ENCODE peak calls at places on chromosomes 2 and 18, in four cellular contexts. D, F, S and P are unnamed samples.

GRCh38 chr2:78979380-78980238 is 45.9 kb upstream of the REG3G start:
- DNase-seq in D (no peak), F (peak; percentile 53), S (peak; percentile 42), P (peak; percentile 61)

GRCh38 chr2:45031028-45031427 is 21.8 kb upstream of the SIX2 start:
- DNase-seq in D (no peak), F (no peak), S (no peak), P (no peak)

GRCh38 chr2:219547621-219548020 is 3.8 kb downstream of the TMEM198 start:
- DNase-seq in D (no peak), F (no peak), S (no peak), P (no peak)

GRCh38 chr18:36756262-36756661 is 72.5 kb downstream of the TPGS2 start:
- DNase-seq in D (no peak), F (no peak), S (no peak), P (no peak)

GRCh38 chr2:234771985-234772774 is 179.6 kb upstream of the SH3BP4 start:
- DNase-seq in D (no peak), F (no peak), S (no peak), P (no peak)

GRCh38 chr2:134195341-134195740 is 58.5 kb upstream of the MGAT5 start:
- DNase-seq in D (no peak), F (no peak), S (peak; percentile 46), P (no peak)

GRCh38 chr2:19885791-19886190 is 16.0 kb downstream of the TTC32 start:
- DNase-seq in D (no peak), F (no peak), S (no peak), P (no peak)

GRCh38 chr18:3037423-3037915 is 24.5 kb upstream of the LPIN2 start:
- DNase-seq in D (peak; percentile 77), F (peak; percentile 98), S (peak; percentile 73), P (no peak)

GRCh38 chr2:216693414-216694100 is 1.8 kb downstream of the IGFBP5 start:
- DNase-seq in D (no peak), F (no peak), S (no peak), P (no peak)

GRCh38 chr2:89821455-89821945 is 1130.0 kb downstream of the RPIA start:
- DNase-seq in D (no peak), F (no peak), S (no peak), P (no peak)

GRCh38 chr2:48946444-48947048 is 191.0 kb upstream of the LHCGR start:
- DNase-seq in D (peak; percentile 20), F (peak; percentile 62), S (peak; percentile 62), P (peak; percentile 61)

GRCh38 chr2:10448646-10449480 is 736 bp upstream of the ODC1 start:
- DNase-seq in D (peak; percentile 65), F (peak; percentile 90), S (peak; percentile 40), P (peak; percentile 23)

GRCh38 chr2:237383991-237384671 is 29.8 kb downstream of the COL6A3 start:
- DNase-seq in D (no peak), F (no peak), S (no peak), P (no peak)

GRCh38 chr2:157874997-157875719 is 972 bp downstream of the ACVR1 start:
- DNase-seq in D (no peak), F (no peak), S (peak; percentile 45), P (peak; percentile 9)

GRCh38 chr2:24454258-24454657 is 36.8 kb upstream of the NCOA1 start:
- DNase-seq in D (no peak), F (no peak), S (no peak), P (no peak)

GRCh38 chr2:11610624-11611242 is 59.3 kb downstream of the NTSR2 start:
- DNase-seq in D (no peak), F (no peak), S (no peak), P (no peak)

GRCh38 chr18:68083131-68083530 is 566.6 kb upstream of the DSEL start:
- DNase-seq in D (no peak), F (no peak), S (no peak), P (no peak)

GRCh38 chr18:27956001-27956400 is 220.9 kb downstream of the CDH2 start:
- DNase-seq in D (no peak), F (no peak), S (no peak), P (no peak)

GRCh38 chr18:23331091-23331920 is 121.8 kb upstream of the RIOK3 start:
- DNase-seq in D (no peak), F (no peak), S (no peak), P (no peak)

GRCh38 chr2:157055660-157056199 is 201.8 kb upstream of the GALNT5 start:
- DNase-seq in D (no peak), F (peak; percentile 27), S (peak; percentile 9), P (peak; percentile 5)

GRCh38 chr2:240129311-240129710 is 6.8 kb downstream of the COPS9 start:
- DNase-seq in D (no peak), F (no peak), S (no peak), P (no peak)

GRCh38 chr2:85737481-85737880 is 16.3 kb upstream of the ATOH8 start:
- DNase-seq in D (no peak), F (peak; percentile 63), S (no peak), P (no peak)

GRCh38 chr2:162795312-162795711 is 43.3 kb downstream of the KCNH7 start:
- DNase-seq in D (no peak), F (peak; percentile 27), S (no peak), P (no peak)

GRCh38 chr2:211649331-211649730 is 889.3 kb downstream of the ERBB4 start:
- DNase-seq in D (no peak), F (no peak), S (no peak), P (no peak)

GRCh38 chr2:46010925-46011490 is 286.2 kb upstream of the EPAS1 start:
- DNase-seq in D (no peak), F (peak; percentile 47), S (peak; percentile 49), P (peak; percentile 23)

GRCh38 chr18:63264871-63265270 is 54.7 kb downstream of the BCL2 start:
- DNase-seq in D (no peak), F (no peak), S (no peak), P (no peak)

GRCh38 chr18:32549248-32549842 is 78.7 kb upstream of the GAREM1 start:
- DNase-seq in D (no peak), F (peak; percentile 39), S (peak; percentile 42), P (peak; percentile 87)
- TF ChIP-seq TARDBP in D (no peak), F (no peak), S (no peak), P (no peak)

GRCh38 chr2:218421027-218421426 is 2.1 kb downstream of the VIL1 start:
- DNase-seq in D (no peak), F (no peak), S (no peak), P (no peak)
- TF ChIP-seq FOXK2 in D (no peak), F (no peak), S (no peak), P (no peak)

GRCh38 chr2:68548396-68548795 is 81.0 kb downstream of the APLF start:
- DNase-seq in D (no peak), F (no peak), S (no peak), P (no peak)
- TF ChIP-seq BHLHE40 in D (no peak), F (no peak), S (no peak), P (no peak)

GRCh38 chr2:15939556-15939853 is 845 bp upstream of the MYCN start:
- DNase-seq in D (no peak), F (no peak), S (peak; percentile 67), P (peak; percentile 67)
- TF ChIP-seq TARDBP in D (no peak), F (no peak), S (no peak), P (no peak)

GRCh38 chr18:25350561-25351201 is 1.3 kb downstream of the ZNF521 start:
- DNase-seq in D (no peak), F (no peak), S (no peak), P (peak; percentile 50)
- TF ChIP-seq FOXK2 in D (no peak), F (no peak), S (no peak), P (no peak)

GRCh38 chr2:192002418-192002817 is 155.5 kb upstream of the CAVIN2 start:
- DNase-seq in D (no peak), F (no peak), S (no peak), P (no peak)
- TF ChIP-seq BHLHE40 in D (no peak), F (no peak), S (no peak), P (no peak)

DNA sequence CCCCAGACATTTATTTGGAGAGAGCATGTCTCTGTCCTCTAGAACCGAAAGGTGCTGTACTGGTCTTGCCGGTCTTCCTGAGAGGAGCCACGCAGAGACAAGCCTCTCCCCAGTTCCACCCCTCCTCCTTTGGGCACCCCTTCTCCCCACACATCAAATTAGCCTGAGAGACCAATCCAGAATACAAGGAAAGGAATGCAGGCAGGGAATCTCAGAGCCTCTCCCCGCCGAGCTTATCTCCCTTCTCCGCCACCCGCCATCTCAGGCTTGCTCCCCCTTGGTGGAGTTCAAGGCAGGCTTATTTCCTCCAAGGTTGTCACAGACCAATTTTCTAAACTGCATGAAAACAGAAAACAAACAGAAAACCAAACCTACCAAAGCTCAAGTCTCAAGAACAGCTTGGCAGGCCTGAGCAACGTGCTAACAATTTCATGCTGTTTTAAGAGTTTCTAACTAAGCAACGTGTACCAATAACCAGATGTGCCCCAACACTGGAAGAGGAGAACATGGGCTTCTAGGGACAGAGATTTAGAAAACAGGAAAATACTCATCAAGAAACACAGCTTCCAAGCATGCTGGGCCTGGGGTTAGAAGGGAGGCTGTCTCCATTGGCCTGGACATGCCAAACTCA is 124.5 kb upstream of the PKDCC start:
- DNase-seq in D (no peak), F (no peak), S (no peak), P (no peak)
- TF ChIP-seq TARDBP in D (no peak), F (no peak), S (no peak), P (no peak)

GRCh38 chr2:53289309-53290006 is 478.1 kb upstream of the CHAC2 start:
- DNase-seq in D (no peak), F (no peak), S (no peak), P (no peak)
- TF ChIP-seq FOXK2 in D (no peak), F (no peak), S (no peak), P (no peak)

GRCh38 chr18:75659535-75660023 is 232.1 kb upstream of the SMIM21 start:
- DNase-seq in D (no peak), F (no peak), S (no peak), P (no peak)

GRCh38 chr18:75658330-75658729 is 230.8 kb upstream of the SMIM21 start:
- DNase-seq in D (no peak), F (no peak), S (no peak), P (no peak)

GRCh38 chr18:75656035-75656434 is 228.5 kb upstream of the SMIM21 start:
- DNase-seq in D (no peak), F (no peak), S (no peak), P (no peak)

GRCh38 chr18:75660932-75661331 is 233.4 kb upstream of the SMIM21 start:
- DNase-seq in D (no peak), F (no peak), S (no peak), P (no peak)

DNA sequence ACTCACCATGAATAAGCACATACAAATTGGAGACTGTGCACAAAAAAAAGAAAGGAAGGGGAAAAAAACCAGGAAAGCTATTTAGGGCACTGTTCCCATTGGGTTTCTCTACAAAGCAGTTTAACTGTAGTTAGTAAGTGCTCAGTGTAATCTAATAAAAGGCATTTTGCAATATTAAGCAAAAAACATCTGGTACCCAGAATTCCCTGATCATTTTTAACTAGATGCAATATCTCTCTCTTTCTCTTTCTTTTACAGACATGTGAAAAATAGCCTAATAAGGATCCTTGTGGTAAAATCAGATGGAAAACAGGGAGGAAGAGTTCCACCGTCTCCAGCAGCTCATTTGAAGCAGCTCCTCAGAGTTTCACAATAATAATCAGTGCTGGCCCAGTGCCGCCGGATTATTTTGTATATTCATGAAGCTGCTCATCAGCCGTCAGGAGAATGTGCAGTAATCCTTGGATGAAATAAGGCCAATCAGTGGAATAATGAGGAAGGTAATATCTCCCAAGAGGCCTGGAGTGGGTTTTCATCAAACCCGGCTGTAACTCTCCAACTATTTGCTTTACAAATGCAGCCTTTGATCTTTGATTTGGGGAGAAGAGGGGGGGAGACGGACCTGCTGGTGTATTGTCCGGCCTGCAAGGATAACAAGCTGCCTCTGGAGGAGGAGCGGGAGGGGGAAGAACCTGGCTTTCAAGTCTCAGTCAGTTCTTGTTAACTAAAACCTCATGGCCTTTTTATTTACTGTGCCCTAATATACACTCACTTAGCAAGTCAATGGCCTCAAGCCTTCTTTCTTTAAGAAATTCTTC is 227.6 kb upstream of the SMIM21 start:
- DNase-seq in D (no peak), F (no peak), S (no peak), P (no peak)
- TF ChIP-seq BHLHE40 in D (no peak), F (no peak), S (no peak), P (no peak)